ENCODE peak calls at places on chromosome 7, in five cellular contexts. One of them, this sample, is unnamed.

GRCh38 chr7:130700760-130701159 is 14.4 kb upstream of the TSGA13 start:
- DNase-seq in CD4-positive, alpha-beta memory T cell: no peak
- DNase-seq in erythroblast: no peak
- DNase-seq in SK-N-DZ: no peak
- DNase-seq in B cell: no peak
- DNase-seq in this sample: no peak

GRCh38 chr7:102191556-102192203 is 95.0 kb upstream of the SH2B2 start:
- DNase-seq in CD4-positive, alpha-beta memory T cell: no peak
- DNase-seq in erythroblast: no peak
- DNase-seq in SK-N-DZ: no peak
- DNase-seq in B cell: no peak
- DNase-seq in this sample: no peak

GRCh38 chr7:102286237-102287081 is at the start of gene SH2B2:
- DNase-seq in CD4-positive, alpha-beta memory T cell: peak
- DNase-seq in erythroblast: peak
- DNase-seq in SK-N-DZ: peak
- DNase-seq in B cell: no peak
- DNase-seq in this sample: peak

GRCh38 chr7:142319970-142320369 is 62.1 kb upstream of the PRSS58 start:
- DNase-seq in CD4-positive, alpha-beta memory T cell: peak
- DNase-seq in erythroblast: peak
- DNase-seq in SK-N-DZ: no peak
- DNase-seq in B cell: no peak
- DNase-seq in this sample: no peak

GRCh38 chr7:22348379-22348778 is 8.6 kb downstream of the RAPGEF5 start:
- DNase-seq in CD4-positive, alpha-beta memory T cell: no peak
- DNase-seq in erythroblast: no peak
- DNase-seq in SK-N-DZ: no peak
- DNase-seq in B cell: no peak
- DNase-seq in this sample: no peak

GRCh38 chr7:45456747-45457146 is 117.4 kb upstream of the ADCY1 start:
- DNase-seq in CD4-positive, alpha-beta memory T cell: no peak
- DNase-seq in erythroblast: no peak
- DNase-seq in SK-N-DZ: no peak
- DNase-seq in B cell: no peak
- DNase-seq in this sample: peak

GRCh38 chr7:1928555-1929348 is 258.7 kb downstream of the ELFN1 start:
- DNase-seq in CD4-positive, alpha-beta memory T cell: no peak
- DNase-seq in erythroblast: no peak
- DNase-seq in SK-N-DZ: no peak
- DNase-seq in B cell: no peak
- DNase-seq in this sample: no peak

GRCh38 chr7:11469028-11469718 is 362.8 kb downstream of the THSD7A start:
- DNase-seq in CD4-positive, alpha-beta memory T cell: no peak
- DNase-seq in erythroblast: no peak
- DNase-seq in SK-N-DZ: no peak
- DNase-seq in B cell: no peak
- DNase-seq in this sample: no peak

GRCh38 chr7:137898839-137899681 is 52.3 kb upstream of the DGKI start:
- DNase-seq in CD4-positive, alpha-beta memory T cell: peak
- DNase-seq in erythroblast: peak
- DNase-seq in SK-N-DZ: peak
- DNase-seq in B cell: peak
- DNase-seq in this sample: peak

GRCh38 chr7:148912758-148913541 is 28.9 kb upstream of the EZH2 start:
- DNase-seq in CD4-positive, alpha-beta memory T cell: peak
- DNase-seq in erythroblast: no peak
- DNase-seq in SK-N-DZ: no peak
- DNase-seq in B cell: no peak
- DNase-seq in this sample: no peak

GRCh38 chr7:111475419-111475748 is 86.9 kb downstream of the IMMP2L start:
- DNase-seq in CD4-positive, alpha-beta memory T cell: no peak
- DNase-seq in erythroblast: no peak
- DNase-seq in SK-N-DZ: no peak
- DNase-seq in B cell: no peak
- DNase-seq in this sample: no peak

GRCh38 chr7:1842321-1843221 is 172.5 kb downstream of the ELFN1 start:
- DNase-seq in CD4-positive, alpha-beta memory T cell: no peak
- DNase-seq in erythroblast: no peak
- DNase-seq in SK-N-DZ: peak
- DNase-seq in B cell: no peak
- DNase-seq in this sample: no peak

GRCh38 chr7:27779873-27780272 is 39.9 kb downstream of the TAX1BP1 start:
- DNase-seq in CD4-positive, alpha-beta memory T cell: no peak
- DNase-seq in erythroblast: no peak
- DNase-seq in SK-N-DZ: no peak
- DNase-seq in B cell: no peak
- DNase-seq in this sample: no peak

GRCh38 chr7:86943447-86943846 is 116.0 kb downstream of the ELAPOR2 start:
- DNase-seq in CD4-positive, alpha-beta memory T cell: no peak
- DNase-seq in erythroblast: no peak
- DNase-seq in SK-N-DZ: no peak
- DNase-seq in B cell: no peak
- DNase-seq in this sample: no peak

GRCh38 chr7:77427996-77428603 is 12.0 kb upstream of the GSAP start:
- DNase-seq in CD4-positive, alpha-beta memory T cell: no peak
- DNase-seq in erythroblast: no peak
- DNase-seq in SK-N-DZ: no peak
- DNase-seq in B cell: no peak
- DNase-seq in this sample: no peak

GRCh38 chr7:33698006-33698405 is 207.3 kb upstream of the BMPER start:
- DNase-seq in CD4-positive, alpha-beta memory T cell: no peak
- DNase-seq in erythroblast: no peak
- DNase-seq in SK-N-DZ: no peak
- DNase-seq in B cell: no peak
- DNase-seq in this sample: no peak

GRCh38 chr7:105760549-105761447 is 115.6 kb downstream of the ATXN7L1 start:
- DNase-seq in CD4-positive, alpha-beta memory T cell: peak
- DNase-seq in erythroblast: no peak
- DNase-seq in SK-N-DZ: no peak
- DNase-seq in B cell: no peak
- DNase-seq in this sample: no peak

GRCh38 chr7:47782022-47782421 is 166.2 kb downstream of the PKD1L1 start:
- DNase-seq in CD4-positive, alpha-beta memory T cell: no peak
- DNase-seq in erythroblast: no peak
- DNase-seq in SK-N-DZ: no peak
- DNase-seq in B cell: no peak
- DNase-seq in this sample: no peak

GRCh38 chr7:88020953-88021650 is 87.1 kb downstream of the ADAM22 start:
- DNase-seq in CD4-positive, alpha-beta memory T cell: no peak
- DNase-seq in erythroblast: no peak
- DNase-seq in SK-N-DZ: no peak
- DNase-seq in B cell: no peak
- DNase-seq in this sample: no peak

GRCh38 chr7:66348959-66349358 is 143.8 kb downstream of the TPST1 start:
- DNase-seq in CD4-positive, alpha-beta memory T cell: no peak
- DNase-seq in erythroblast: no peak
- DNase-seq in SK-N-DZ: no peak
- DNase-seq in B cell: no peak
- DNase-seq in this sample: no peak

GRCh38 chr7:7989133-7989984 is 20.8 kb downstream of the GLCCI1 start:
- DNase-seq in CD4-positive, alpha-beta memory T cell: peak
- DNase-seq in erythroblast: peak
- DNase-seq in SK-N-DZ: no peak
- DNase-seq in B cell: no peak
- DNase-seq in this sample: no peak

GRCh38 chr7:4015996-4016395 is 666.1 kb upstream of the FOXK1 start:
- DNase-seq in CD4-positive, alpha-beta memory T cell: no peak
- DNase-seq in erythroblast: no peak
- DNase-seq in SK-N-DZ: no peak
- DNase-seq in B cell: no peak
- DNase-seq in this sample: no peak

GRCh38 chr7:149023662-149024061 is 4.6 kb downstream of the PDIA4 start:
- DNase-seq in CD4-positive, alpha-beta memory T cell: no peak
- DNase-seq in erythroblast: no peak
- DNase-seq in SK-N-DZ: no peak
- DNase-seq in B cell: no peak
- DNase-seq in this sample: peak

GRCh38 chr7:192701-193536 is 548 bp downstream of the FAM20C start:
- DNase-seq in CD4-positive, alpha-beta memory T cell: no peak
- DNase-seq in erythroblast: no peak
- DNase-seq in SK-N-DZ: no peak
- DNase-seq in B cell: no peak
- DNase-seq in this sample: no peak

GRCh38 chr7:148750442-148751355 is 52.0 kb downstream of the CUL1 start:
- DNase-seq in CD4-positive, alpha-beta memory T cell: no peak
- DNase-seq in erythroblast: no peak
- DNase-seq in SK-N-DZ: no peak
- DNase-seq in B cell: no peak
- DNase-seq in this sample: no peak

This sample was measured in DMS79 treated with DMSO at 0.1 percent for 48 hours.